ENCODE peak calls at places on chromosomes 3 and 15, in six cellular contexts. F is bronchial epithelial cell; Y is activated CD4-positive, CD25-positive, alpha-beta regulatory T cell; W is activated T-helper 9 cell treated with anti-CD3 and anti-CD28 coated beads, Interleukin-2, amount 50 U/mL, for 16 hours; N is non-pigmented ciliary epithelial cell; B is activated T-cell treated with anti-CD3 and anti-CD28 coated beads, Interleukin-2, amount 50 U/mL, for 48 hours. Z is an unnamed sample.

GRCh38 chr3:81716870-81717509 is 44.5 kb downstream of the GBE1 start:
- DNase-seq in Y (no peak), F (peak; percentile 65), W (no peak), B (no peak), N (no peak), Z (no peak)

GRCh38 chr3:58573638-58574037 is 3.6 kb downstream of the FAM107A start:
- DNase-seq in N (no peak), B (no peak), F (no peak), Y (no peak), W (no peak), Z (no peak)

GRCh38 chr15:55977225-55977624 is 16.2 kb downstream of the NEDD4 start:
- DNase-seq in N (no peak), Y (no peak), F (peak; percentile 56), W (no peak), B (no peak), Z (no peak)

GRCh38 chr3:22977650-22978289 is 225.4 kb upstream of the UBE2E2 start:
- DNase-seq in F (no peak), W (no peak), B (no peak), Y (no peak), N (no peak), Z (no peak)

GRCh38 chr15:99978426-99978825 is 245.2 kb upstream of the LYSMD4 start:
- DNase-seq in W (no peak), Y (no peak), N (no peak), F (peak; percentile 15), B (no peak), Z (no peak)

GRCh38 chr3:45773714-45774449 is 22.5 kb downstream of the SLC6A20 start:
- DNase-seq in B (peak; percentile 4), Y (no peak), N (no peak), W (no peak), F (no peak), Z (no peak)

GRCh38 chr15:96410175-96411055 is 79.9 kb downstream of the NR2F2 start:
- DNase-seq in W (no peak), Y (no peak), F (peak; percentile 3), N (no peak), B (no peak), Z (no peak)

GRCh38 chr3:101261506-101261905 is 58.9 kb downstream of the IMPG2 start:
- DNase-seq in F (no peak), N (no peak), W (no peak), Y (no peak), B (no peak), Z (no peak)

GRCh38 chr3:147616998-147617619 is 207.9 kb downstream of the ZIC1 start:
- DNase-seq in F (peak; percentile 8), B (no peak), W (no peak), N (no peak), Y (no peak), Z (no peak)

GRCh38 chr15:36577082-36577481 is 2.3 kb upstream of the CDIN1 start:
- DNase-seq in B (no peak), F (no peak), Y (no peak), W (no peak), N (no peak), Z (no peak)

GRCh38 chr15:83682476-83683162 is 28.7 kb downstream of the ADAMTSL3 start:
- DNase-seq in F (no peak), B (no peak), W (no peak), N (no peak), Y (no peak), Z (no peak)

GRCh38 chr3:196684548-196685407 is 27.3 kb downstream of the CEP19 start:
- DNase-seq in B (peak; percentile 79), N (peak; percentile 14), Y (peak; percentile 35), W (peak; percentile 32), F (peak; percentile 28), Z (peak; percentile 57)

GRCh38 chr3:13200951-13201350 is 127.7 kb upstream of the IQSEC1 start:
- DNase-seq in W (no peak), F (no peak), Y (no peak), B (no peak), N (no peak), Z (no peak)

GRCh38 chr3:8888296-8888915 is 74.9 kb downstream of the RAD18 start:
- DNase-seq in W (no peak), N (peak; percentile 90), B (no peak), Y (no peak), F (no peak), Z (no peak)

GRCh38 chr3:174072675-174073074 is 675.1 kb downstream of the NLGN1 start:
- DNase-seq in W (no peak), N (no peak), B (no peak), F (peak; percentile 79), Y (no peak), Z (no peak)

GRCh38 chr3:38404286-38404685 is 49.4 kb upstream of the ACVR2B start:
- DNase-seq in F (peak; percentile 38), B (no peak), N (peak; percentile 64), Y (no peak), W (no peak), Z (peak; percentile 66)